ENCODE peak calls at places on chromosomes 2 and 18, in five cellular contexts. B, O, G, J and H are unnamed samples.

GRCh38 chr18:9530226-9531009 is 55.1 kb downstream of the RALBP1 start:
- DNase-seq in J (no peak), B (no peak), G (no peak), O (no peak), H (no peak)

GRCh38 chr2:210635257-210635656 is 78.9 kb downstream of the CPS1 start:
- DNase-seq in O (no peak), J (no peak), G (no peak), B (no peak), H (no peak)

GRCh38 chr2:43210467-43211303 is 15.7 kb downstream of the ZFP36L2 start:
- DNase-seq in J (no peak), O (peak), B (no peak), G (peak), H (no peak)

GRCh38 chr2:96129528-96130120 is 8.7 kb downstream of the ASTL start:
- DNase-seq in B (no peak), G (no peak), J (no peak), O (no peak), H (no peak)

GRCh38 chr2:221895366-221896121 is 323.4 kb upstream of the EPHA4 start:
- DNase-seq in O (peak), B (no peak), J (no peak), G (no peak), H (no peak)

GRCh38 chr2:164705412-164706167 is 84.3 kb upstream of the GRB14 start:
- DNase-seq in J (no peak), B (no peak), O (no peak), G (no peak), H (no peak)

GRCh38 chr2:226699321-226699720 is 100.3 kb downstream of the IRS1 start:
- DNase-seq in O (peak), J (no peak), B (no peak), G (peak), H (no peak)

GRCh38 chr18:79600596-79600995 is 79.0 kb upstream of the CTDP1 start:
- DNase-seq in B (no peak), O (no peak), G (no peak), J (no peak), H (no peak)

GRCh38 chr18:5237083-5237722 is 40.1 kb upstream of the AKAIN1 start:
- DNase-seq in J (peak), B (no peak), O (peak), G (no peak), H (no peak)

GRCh38 chr2:68730828-68731227 is 3.8 kb upstream of the ARHGAP25 start:
- DNase-seq in B (no peak), G (peak), J (no peak), O (peak), H (no peak)

GRCh38 chr2:8552264-8552913 is 129.5 kb upstream of the ID2 start:
- DNase-seq in B (no peak), G (no peak), J (no peak), O (no peak), H (no peak)

GRCh38 chr2:24925815-24926214 is 5.8 kb upstream of the ADCY3 start:
- DNase-seq in J (no peak), O (no peak), B (no peak), G (no peak), H (no peak)

GRCh38 chr2:232465061-232465460 is 9.1 kb downstream of the ALPI start:
- DNase-seq in O (no peak), G (no peak), J (no peak), B (no peak), H (no peak)

GRCh38 chr2:105488198-105488757 is 89.4 kb upstream of the FHL2 start:
- DNase-seq in G (no peak), B (no peak), J (no peak), O (no peak), H (no peak)

GRCh38 chr2:288002-288742 is at the start of gene ALKAL2:
- DNase-seq in J (no peak), B (no peak), O (peak), G (peak), H (no peak)

GRCh38 chr2:105652014-105652796 is 92.5 kb upstream of the NCK2 start:
- DNase-seq in J (no peak), O (no peak), G (no peak), B (no peak), H (no peak)

GRCh38 chr2:218249686-218250085 is 11.1 kb upstream of the GPBAR1 start:
- DNase-seq in J (no peak), O (no peak), B (no peak), G (no peak), H (no peak)

GRCh38 chr18:39460136-39460535 is 1894.5 kb upstream of the CELF4 start:
- DNase-seq in J (no peak), G (no peak), B (no peak), O (no peak), H (no peak)

GRCh38 chr2:206217162-206217561 is 57.3 kb upstream of the ZDBF2 start:
- DNase-seq in G (no peak), J (peak), O (no peak), B (no peak), H (no peak)

GRCh38 chr2:206218792-206219509 is 55.5 kb upstream of the ZDBF2 start:
- DNase-seq in J (no peak), B (no peak), G (no peak), O (no peak), H (no peak)

GRCh38 chr2:206219957-206220356 is 54.5 kb upstream of the ZDBF2 start:
- DNase-seq in B (no peak), J (no peak), G (no peak), O (no peak), H (no peak)

GRCh38 chr2:206220997-206221396 is 53.5 kb upstream of the ZDBF2 start:
- DNase-seq in G (no peak), O (no peak), B (no peak), J (no peak), H (no peak)

GRCh38 chr2:206217743-206218520 is 56.5 kb upstream of the ZDBF2 start:
- DNase-seq in O (peak), G (no peak), B (no peak), J (no peak), H (no peak)
- H3K4me2 ChIP-seq in O (peak), G (no peak), B (peak), J (no peak), H (no peak)

GRCh38 chr18:55982992-55983391 is 395.0 kb upstream of the TCF4 start:
- DNase-seq in O (peak), B (no peak), J (no peak), G (no peak), H (no peak)
- H3K27ac ChIP-seq in O (no peak), B (no peak), J (no peak), G (no peak), H (no peak)

GRCh38 chr18:50285631-50286321 is 1.7 kb downstream of the CXXC1 start:
- DNase-seq in B (no peak), G (no peak), J (no peak), O (no peak), H (no peak)

GRCh38 chr18:50286391-50287027 is 983 bp downstream of the CXXC1 start:
- DNase-seq in G (no peak), O (peak), J (no peak), B (no peak), H (no peak)

GRCh38 chr18:50289103-50289433 is 1.6 kb upstream of the CXXC1 start:
- DNase-seq in G (no peak), O (no peak), J (no peak), B (no peak), H (no peak)

GRCh38 chr18:50287028-50287440 is 458 bp downstream of the CXXC1 start:
- DNase-seq in G (no peak), J (no peak), O (no peak), B (no peak), H (no peak)

DNA sequence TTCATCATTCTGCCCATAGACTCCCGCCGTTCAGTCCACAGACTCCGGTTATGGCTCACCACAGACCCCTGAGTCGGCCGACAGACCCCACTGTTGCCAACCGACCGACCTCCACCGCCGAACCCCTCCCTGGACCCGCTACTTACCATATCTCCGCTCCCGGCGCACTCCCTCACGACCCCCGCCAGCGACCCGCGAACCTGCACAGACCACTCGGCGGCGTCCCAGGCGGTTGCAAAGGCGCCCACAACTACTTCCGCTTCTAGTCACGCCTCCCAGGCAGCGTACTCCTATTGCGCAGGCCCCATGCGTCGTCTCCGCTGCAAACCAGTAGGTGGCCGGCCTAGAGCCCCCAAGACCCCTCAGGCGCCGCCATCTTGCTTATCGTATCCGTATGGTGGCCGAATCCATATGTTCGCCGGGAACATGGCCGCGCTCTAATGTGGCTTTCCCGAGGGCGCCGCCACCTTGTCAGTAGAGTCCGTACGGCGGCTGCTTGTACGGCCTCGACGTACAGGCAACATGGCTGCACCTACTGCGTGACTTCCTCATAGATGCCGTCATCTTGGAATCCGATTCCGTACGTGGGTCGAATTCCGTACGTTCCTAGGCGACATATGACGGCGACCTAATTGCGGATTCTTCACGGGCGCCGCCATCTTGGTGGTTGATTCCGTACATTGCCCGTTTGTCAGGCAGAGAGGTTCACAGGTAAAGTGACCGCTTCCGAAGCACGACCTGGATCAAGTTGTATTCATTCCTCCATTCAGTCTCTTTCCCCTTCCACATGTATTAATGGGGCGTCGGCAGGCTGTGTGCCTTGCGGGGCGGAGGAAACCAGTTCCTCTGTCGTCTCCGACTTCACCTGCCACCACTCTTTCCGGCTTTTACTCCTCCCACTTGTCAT is at the start of gene CXXC1:
- DNase-seq in B (peak), G (peak), O (peak), J (peak), H (peak)
- H3K4me3 ChIP-seq in B (peak), G (peak), O (peak), J (peak), H (peak)

GRCh38 chr2:195343540-195343939 is 313.5 kb upstream of the SLC39A10 start:
- DNase-seq in B (no peak), G (no peak), O (no peak), J (no peak), H (no peak)
- H3K4me2 ChIP-seq in B (no peak), G (no peak), O (peak), J (no peak), H (no peak)

DNA sequence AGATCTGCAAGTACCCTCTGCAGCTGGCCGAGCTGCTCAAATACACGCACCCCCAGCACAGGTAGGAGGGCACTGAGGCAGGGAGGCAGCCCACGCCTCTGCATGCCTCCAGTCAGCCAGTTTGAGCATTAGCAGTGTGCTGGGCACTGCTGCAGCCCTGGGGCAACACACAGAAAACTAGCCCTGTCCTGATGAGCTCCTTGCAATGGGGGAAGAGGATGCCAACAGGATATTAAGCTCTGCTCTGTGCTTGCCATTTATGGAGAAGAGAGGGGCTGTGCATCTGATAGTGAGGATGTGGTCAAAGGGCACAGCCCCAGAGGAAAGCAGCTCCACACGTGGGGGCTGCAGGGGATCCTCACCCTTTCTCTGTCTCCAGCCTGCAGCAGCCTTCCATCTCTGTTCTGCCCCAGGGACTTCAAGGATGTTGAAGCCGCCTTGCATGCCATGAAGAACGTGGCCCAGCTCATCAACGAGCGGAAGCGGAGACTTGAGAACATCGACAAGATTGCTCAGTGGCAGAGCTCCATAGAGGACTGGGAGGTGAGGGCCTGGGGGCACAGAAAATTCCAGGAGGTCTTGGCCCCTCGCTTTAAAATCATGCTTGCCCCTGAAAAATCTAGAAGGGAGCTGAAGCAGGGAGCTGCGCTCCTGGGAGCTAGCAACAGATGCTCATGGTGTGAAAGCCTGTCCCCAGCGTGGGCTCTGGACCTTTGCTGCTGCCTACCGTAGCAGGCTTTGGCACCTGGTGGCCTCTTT is 51.7 kb downstream of the FAM168B start:
- DNase-seq in G (no peak), O (no peak), B (no peak), J (no peak), H (no peak)
- H3K27ac ChIP-seq in G (no peak), O (no peak), B (no peak), J (no peak), H (no peak)

DNA sequence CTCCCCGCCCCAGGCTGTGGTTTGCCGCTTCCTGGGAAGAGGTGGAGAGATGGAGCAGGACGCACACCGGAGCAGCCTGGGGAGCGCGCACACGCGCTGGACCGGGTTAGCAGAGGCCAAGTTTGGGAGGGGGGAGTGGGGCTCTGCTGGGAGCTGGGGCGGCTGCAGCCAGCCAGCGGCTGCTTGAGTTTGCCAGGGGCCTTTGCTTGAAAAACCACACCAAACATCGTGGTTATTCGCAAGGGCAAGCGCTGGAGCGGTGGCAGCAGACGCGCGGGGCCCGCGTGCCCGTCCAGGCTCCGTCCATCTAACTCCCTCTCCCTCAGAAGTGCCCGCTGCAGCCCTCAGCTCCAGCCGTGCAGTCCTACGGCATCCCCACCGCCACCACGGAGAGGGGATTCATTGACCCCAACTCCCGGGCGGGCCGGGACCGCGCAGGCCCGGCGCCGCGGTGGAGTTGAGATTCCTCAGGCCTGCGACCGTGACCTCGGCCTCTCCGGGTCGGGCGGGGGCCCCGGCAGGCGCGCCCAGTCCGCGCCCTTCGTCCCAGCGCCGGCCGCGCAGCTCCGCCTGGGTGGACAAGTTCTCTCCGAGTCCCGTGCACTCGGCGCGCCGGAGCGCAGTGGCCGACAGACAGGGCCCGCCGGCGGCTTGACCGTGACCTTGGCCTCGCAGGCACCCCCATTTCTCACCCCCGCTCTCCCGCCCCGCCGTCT is 4.5 kb downstream of the PTGR3 start:
- DNase-seq in G (peak), B (no peak), J (peak), O (peak), H (no peak)
- H3K4me3 ChIP-seq in G (peak), B (no peak), J (no peak), O (peak), H (peak)

GRCh38 chr2:11658208-11658607 is 11.8 kb downstream of the NTSR2 start:
- DNase-seq in O (no peak), G (no peak), B (no peak), J (no peak), H (peak)
- H3K4me2 ChIP-seq in O (no peak), G (no peak), B (no peak), J (no peak), H (no peak)

GRCh38 chr2:21258082-21258481 is 134.3 kb downstream of the TDRD15 start:
- DNase-seq in O (no peak), B (no peak), J (no peak), G (no peak), H (no peak)
- H3K27ac ChIP-seq in O (no peak), B (no peak), J (no peak), G (no peak), H (no peak)

DNA sequence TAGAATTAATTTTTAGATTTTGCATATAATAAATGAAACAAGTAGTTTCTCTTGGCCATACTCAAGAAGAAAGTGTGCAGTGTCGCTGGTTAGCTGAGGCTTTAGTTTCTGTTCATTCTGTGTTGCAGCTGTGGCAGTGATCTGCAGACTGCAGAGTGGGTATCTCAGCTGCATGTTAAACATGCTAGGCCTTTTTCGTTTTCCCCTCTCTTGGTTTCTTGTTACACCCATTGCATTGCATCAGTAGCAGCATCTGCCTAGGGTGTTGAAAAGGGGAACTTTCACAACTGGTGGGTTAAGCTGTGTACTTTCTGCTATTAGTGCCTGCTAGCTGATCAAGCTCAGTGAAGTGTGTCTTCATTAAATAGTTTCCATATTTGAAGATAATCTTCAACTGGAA is 51.3 kb downstream of the ACSL3 start:
- DNase-seq in G (no peak), O (peak), B (no peak), J (no peak), H (no peak)
- H3K4me3 ChIP-seq in G (no peak), O (no peak), B (no peak), J (no peak), H (no peak)